ENCODE peak calls at places on chromosomes 1 and 21, in seven cellular contexts. L is GM23248; Z is right cardiac atrium; S is CD4-positive, CD25-positive, alpha-beta regulatory T cell; J is PC-3; R is tibial nerve; P is substantia nigra. H is an unnamed sample.

GRCh38 chr1:162016616-162017015 is 7.1 kb downstream of the OLFML2B start:
- DNase-seq in P (no peak), S (no peak), J (peak), Z (no peak), L (peak), R (no peak), H (no peak)

GRCh38 chr1:15948600-15949452 is 27.1 kb downstream of the ZBTB17 start:
- DNase-seq in L (peak), R (peak), J (no peak), S (no peak), P (no peak), Z (peak), H (peak)

GRCh38 chr1:42739753-42740700 is at the start of gene CLDN19:
- DNase-seq in R (no peak), S (no peak), J (no peak), Z (no peak), L (no peak), P (no peak), H (no peak)

GRCh38 chr1:16999863-17000262 is 11.9 kb downstream of the ATP13A2 start:
- DNase-seq in J (no peak), R (no peak), Z (no peak), P (no peak), L (no peak), S (no peak), H (no peak)

GRCh38 chr1:225973158-225973557 is 26.0 kb downstream of the SDE2 start:
- DNase-seq in L (no peak), J (peak), S (no peak), Z (no peak), P (no peak), R (no peak), H (peak)

GRCh38 chr1:245827306-245827705 is 672.5 kb downstream of the KIF26B start:
- DNase-seq in P (no peak), S (no peak), J (no peak), R (no peak), L (no peak), Z (no peak), H (no peak)

GRCh38 chr1:204738506-204738905 is 53.0 kb upstream of the LRRN2 start:
- DNase-seq in R (no peak), J (no peak), P (no peak), S (no peak), Z (no peak), L (no peak), H (no peak)

GRCh38 chr1:185200889-185201288 is 43.9 kb downstream of the SWT1 start:
- DNase-seq in P (no peak), L (no peak), R (no peak), J (no peak), S (no peak), Z (no peak), H (no peak)

GRCh38 chr1:185483647-185484450 is 166.8 kb upstream of the IVNS1ABP start:
- DNase-seq in R (no peak), L (peak), P (no peak), Z (no peak), J (peak), S (no peak), H (no peak)

GRCh38 chr1:208225954-208226937 is 17.9 kb downstream of the PLXNA2 start:
- DNase-seq in S (no peak), R (no peak), P (no peak), Z (no peak), L (no peak), J (no peak), H (no peak)

GRCh38 chr1:214332950-214333798 is 52.2 kb downstream of the SMYD2 start:
- DNase-seq in L (peak), Z (peak), J (peak), P (peak), R (peak), S (peak), H (peak)

GRCh38 chr1:208977861-208978260 is 605.7 kb upstream of the CAMK1G start:
- DNase-seq in P (no peak), J (peak), S (no peak), L (peak), R (no peak), Z (no peak), H (no peak)

GRCh38 chr1:67590329-67590728 is 94.7 kb upstream of the GADD45A start:
- DNase-seq in Z (no peak), L (peak), P (no peak), R (no peak), J (no peak), S (no peak), H (peak)

GRCh38 chr1:151049458-151049857 is 1.9 kb downstream of the C1orf56 start:
- DNase-seq in R (no peak), S (no peak), P (no peak), Z (no peak), J (no peak), L (no peak), H (no peak)

GRCh38 chr1:202860744-202861419 is 28.1 kb downstream of the RABIF start:
- DNase-seq in S (no peak), P (no peak), J (peak), R (no peak), L (peak), Z (peak), H (no peak)

GRCh38 chr1:73205294-73205973 is 923.1 kb upstream of the NEGR1 start:
- DNase-seq in J (peak), L (no peak), Z (no peak), P (no peak), R (no peak), S (no peak), H (no peak)

GRCh38 chr1:2279210-2279639 is 51.1 kb downstream of the SKI start:
- DNase-seq in L (peak), Z (peak), R (no peak), P (peak), S (no peak), J (no peak), H (no peak)

GRCh38 chr1:228964178-228964819 is 229.0 kb downstream of the RHOU start:
- DNase-seq in S (no peak), P (no peak), J (peak), R (no peak), L (peak), Z (peak), H (peak)

GRCh38 chr1:942864-943533 is 16.1 kb downstream of the NOC2L start:
- DNase-seq in L (peak), P (no peak), J (no peak), R (no peak), Z (peak), S (no peak), H (peak)

GRCh38 chr1:202164271-202165037 is 4.1 kb upstream of the PTPN7 start:
- DNase-seq in J (no peak), L (no peak), P (no peak), Z (peak), R (no peak), S (peak), H (no peak)

GRCh38 chr21:14526199-14526598 is 19.9 kb downstream of the SAMSN1 start:
- DNase-seq in Z (no peak), R (no peak), J (no peak), S (no peak), L (no peak), P (no peak), H (no peak)

GRCh38 chr21:45875881-45876280 is 105.7 kb upstream of the COL6A1 start:
- DNase-seq in S (no peak), R (no peak), Z (no peak), L (no peak), J (no peak), P (no peak), H (no peak)

GRCh38 chr1:89887270-89887669 is 66.4 kb downstream of the LRRC8D start:
- DNase-seq in R (no peak), S (no peak), L (peak), J (peak), P (no peak), Z (no peak), H (no peak)

GRCh38 chr1:147480565-147480935 is 60.8 kb upstream of the BCL9 start:
- DNase-seq in P (no peak), S (no peak), J (no peak), L (no peak), Z (no peak), R (no peak), H (no peak)

GRCh38 chr1:201175820-201176500 is 14.7 kb upstream of the IGFN1 start:
- DNase-seq in Z (no peak), P (no peak), R (no peak), L (no peak), J (no peak), S (no peak), H (no peak)

GRCh38 chr1:70196333-70196732 is 9.0 kb downstream of the LRRC40 start:
- DNase-seq in R (no peak), L (no peak), J (no peak), P (no peak), Z (no peak), S (no peak), H (no peak)

GRCh38 chr1:31579374-31579773 is 3.1 kb downstream of the TINAGL1 start:
- DNase-seq in S (no peak), R (no peak), P (no peak), J (no peak), L (no peak), Z (peak), H (peak)

GRCh38 chr1:15110867-15111230 is 42.7 kb upstream of the TMEM51 start:
- DNase-seq in J (peak), L (no peak), S (no peak), P (no peak), R (no peak), Z (no peak), H (no peak)

GRCh38 chr1:232340448-232340847 is 289.5 kb downstream of the SIPA1L2 start:
- DNase-seq in P (no peak), J (peak), R (no peak), L (peak), Z (no peak), S (no peak), H (no peak)

DNA sequence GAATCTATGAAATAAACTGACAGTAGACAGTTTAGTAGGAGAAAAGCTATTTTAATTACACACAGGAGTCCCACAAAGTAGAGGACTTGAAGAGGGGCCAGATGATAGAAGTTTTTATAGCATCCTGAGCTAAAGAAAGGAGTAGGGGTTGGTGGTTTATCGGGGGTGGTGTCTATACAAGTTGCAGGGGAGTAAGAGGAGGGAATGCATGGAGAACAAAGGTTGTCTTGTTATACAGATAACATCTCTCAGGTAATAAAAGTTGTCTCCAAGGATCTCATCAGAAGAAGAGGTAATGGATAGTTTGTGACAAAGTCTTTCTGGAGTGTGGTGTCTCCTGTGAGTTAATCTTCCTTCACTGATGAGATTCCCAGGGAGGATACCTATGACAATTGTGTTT is 23.4 kb upstream of the NUF2 start:
- DNase-seq in S (no peak), P (no peak), Z (no peak), J (peak), R (no peak), L (no peak), H (no peak)
- H3K27ac ChIP-seq in S (no peak), P (no peak), Z (no peak), J (no peak), R (no peak), L (no peak), H (no peak)

GRCh38 chr1:33096358-33097005 is 15.5 kb downstream of the AZIN2 start:
- DNase-seq in J (no peak), L (no peak), P (no peak), Z (no peak), R (no peak), S (no peak), H (no peak)
- H3K27ac ChIP-seq in J (no peak), L (no peak), P (no peak), Z (no peak), R (no peak), S (no peak), H (no peak)

GRCh38 chr1:61423643-61424042 is 301.3 kb downstream of the TM2D1 start:
- DNase-seq in S (no peak), P (no peak), J (no peak), L (no peak), Z (no peak), R (no peak), H (no peak)

GRCh38 chr1:61426254-61426653 is 298.7 kb downstream of the TM2D1 start:
- DNase-seq in S (no peak), P (no peak), L (no peak), Z (peak), R (no peak), J (no peak), H (peak)

GRCh38 chr1:61427516-61427915 is 297.4 kb downstream of the TM2D1 start:
- DNase-seq in J (no peak), R (no peak), P (no peak), Z (no peak), L (no peak), S (no peak), H (no peak)

GRCh38 chr1:61426884-61427283 is 298.1 kb downstream of the TM2D1 start:
- DNase-seq in J (no peak), L (no peak), P (no peak), S (no peak), Z (no peak), R (no peak), H (no peak)

DNA sequence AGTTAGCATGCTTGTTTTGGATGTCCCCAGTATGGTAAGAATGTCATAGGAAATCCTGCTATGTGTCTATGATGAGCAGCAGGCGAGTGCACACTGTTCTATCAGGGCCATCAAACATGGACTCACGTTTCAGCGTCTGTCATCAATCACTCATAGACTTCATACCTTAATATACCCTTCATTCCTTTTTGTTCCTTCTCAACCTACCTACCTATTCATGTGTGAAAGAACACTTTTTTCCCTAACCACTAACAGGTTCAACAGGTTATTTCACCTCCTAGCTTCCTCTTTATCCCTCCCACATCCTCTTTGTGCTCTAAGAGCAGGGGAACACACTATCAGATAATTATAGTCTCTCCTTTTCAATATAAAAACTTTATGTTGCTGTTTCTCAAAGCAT is 300.6 kb downstream of the TM2D1 start:
- DNase-seq in L (no peak), Z (no peak), P (no peak), J (peak), R (no peak), S (no peak), H (no peak)
- H3K27ac ChIP-seq in L (no peak), Z (no peak), P (no peak), J (peak), R (peak), S (no peak), H (peak)

DNA sequence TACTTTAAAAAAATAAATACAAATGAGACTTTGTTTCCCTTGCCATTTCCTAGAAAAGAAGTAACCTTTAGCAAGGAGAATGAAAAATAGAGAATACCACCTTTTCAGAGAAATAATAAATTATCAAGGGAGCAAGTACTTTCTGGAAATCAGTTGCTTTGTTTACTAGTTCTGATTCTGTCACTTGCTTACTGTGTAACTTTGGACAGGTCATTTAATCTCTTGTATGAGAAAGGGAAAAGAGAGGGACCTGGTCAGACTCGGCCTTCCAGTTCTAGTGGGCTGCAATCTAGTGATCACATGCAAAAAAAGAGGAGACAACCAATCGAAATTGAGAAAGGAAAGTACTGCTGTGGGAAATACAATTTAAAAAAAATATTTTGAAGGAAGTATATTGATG is 34.2 kb downstream of the KCTD3 start:
- DNase-seq in J (no peak), S (no peak), P (no peak), R (no peak), L (no peak), Z (no peak), H (no peak)
- H3K27ac ChIP-seq in J (no peak), S (no peak), P (no peak), R (no peak), L (no peak), Z (no peak), H (no peak)

GRCh38 chr21:25908495-25908894 is 173.7 kb downstream of the GABPA start:
- DNase-seq in J (no peak), L (no peak), Z (no peak), R (no peak), P (no peak), S (no peak), H (no peak)
- H3K27ac ChIP-seq in J (no peak), L (no peak), Z (no peak), R (peak), P (peak), S (no peak), H (peak)

GRCh38 chr1:13770769-13771168 is 70.8 kb downstream of the PRDM2 start:
- DNase-seq in J (no peak), S (no peak), Z (no peak), P (no peak), R (no peak), L (no peak), H (no peak)
- H3K27ac ChIP-seq in J (no peak), S (no peak), Z (no peak), P (no peak), R (no peak), L (no peak), H (no peak)

GRCh38 chr1:27504588-27505419 is 14.8 kb upstream of the WASF2 start:
- DNase-seq in S (no peak), Z (peak), P (peak), L (peak), J (no peak), R (peak), H (peak)
- H3K27ac ChIP-seq in S (no peak), Z (peak), P (peak), L (peak), J (no peak), R (peak), H (peak)

GRCh38 chr1:62361426-62361825 is 42.2 kb upstream of the KANK4 start:
- DNase-seq in Z (no peak), P (no peak), S (no peak), J (no peak), L (no peak), R (no peak), H (no peak)

GRCh38 chr1:62362061-62362951 is 43.1 kb upstream of the KANK4 start:
- DNase-seq in Z (no peak), J (no peak), S (no peak), P (no peak), R (no peak), L (no peak), H (no peak)

GRCh38 chr1:62357916-62358315 is 38.7 kb upstream of the KANK4 start:
- DNase-seq in S (no peak), J (no peak), R (no peak), L (no peak), P (no peak), Z (no peak), H (no peak)

GRCh38 chr1:62356257-62356835 is 37.1 kb upstream of the KANK4 start:
- DNase-seq in Z (no peak), L (peak), R (no peak), P (no peak), J (peak), S (no peak), H (no peak)

GRCh38 chr1:62358974-62359373 is 39.7 kb upstream of the KANK4 start:
- DNase-seq in S (peak), J (no peak), L (no peak), Z (no peak), P (no peak), R (no peak), H (no peak)
- H3K27ac ChIP-seq in S (no peak), J (no peak), L (no peak), Z (no peak), P (no peak), R (no peak), H (no peak)

H was measured in right atrium auricular region.